ENCODE peak calls at places on chromosomes 5 and 9, in five cellular contexts. E is GM23248, R is fibroblast of lung, V is DND-41, N is hepatocyte. S is an unnamed sample. For H3K79me2, the result is how much of the 10 kb centered on the place peaks cover.

GRCh38 chr9:114276908-114277821 is 45.7 kb upstream of the ORM1 start:
- DNase-seq in E (peak), V (no peak), R (peak), N (no peak), S (no peak)

GRCh38 chr5:140148508-140148907 is 22.8 kb downstream of the IGIP start:
- DNase-seq in V (no peak), N (peak), R (peak), E (peak), S (peak)

GRCh38 chr9:34084562-34084961 is 35.9 kb upstream of the UBAP2 start:
- DNase-seq in V (no peak), N (peak), E (peak), R (no peak), S (no peak)

GRCh38 chr9:93630806-93631411 is 54.5 kb downstream of the PHF2 start:
- DNase-seq in V (no peak), N (no peak), R (no peak), E (no peak), S (no peak)

GRCh38 chr5:143311428-143311827 is 92.1 kb downstream of the NR3C1 start:
- DNase-seq in N (no peak), E (peak), V (no peak), R (peak), S (no peak)

GRCh38 chr5:55102345-55102744 is at the start of gene GZMA:
- DNase-seq in V (peak), N (no peak), E (no peak), R (no peak), S (no peak)

GRCh38 chr5:77546-77945 is 14.4 kb upstream of the PLEKHG4B start:
- DNase-seq in E (no peak), V (no peak), R (no peak), N (no peak), S (no peak)

GRCh38 chr5:54644226-54644625 is 126.7 kb downstream of the SNX18 start:
- DNase-seq in E (peak), V (no peak), N (no peak), R (peak), S (no peak)

GRCh38 chr9:129863059-129863690 is 27.9 kb downstream of the USP20 start:
- DNase-seq in R (peak), E (no peak), N (no peak), V (peak), S (no peak)

GRCh38 chr5:17411436-17411835 is 86.6 kb upstream of the TAF11L2 start:
- DNase-seq in V (no peak), E (peak), R (peak), N (no peak), S (no peak)

GRCh38 chr5:98774192-98775046 is 956 bp downstream of the RGMB start:
- DNase-seq in R (peak), E (peak), N (peak), V (no peak), S (peak)

GRCh38 chr9:131636593-131636992 is 91.3 kb downstream of the PRRT1B start:
- DNase-seq in R (no peak), E (no peak), N (no peak), V (no peak), S (no peak)

GRCh38 chr9:127779136-127779981 is 893 bp upstream of the SH2D3C start:
- DNase-seq in V (no peak), E (peak), R (peak), N (no peak), S (no peak)

GRCh38 chr5:172452398-172453205 is 1.7 kb downstream of the SH3PXD2B start:
- DNase-seq in V (no peak), E (peak), R (peak), N (peak), S (peak)

GRCh38 chr9:131395027-131395744 is 1.3 kb downstream of the PRRC2B start:
- DNase-seq in N (peak), E (peak), R (no peak), V (peak), S (peak)

GRCh38 chr5:72486371-72486770 is 20.8 kb downstream of the ZNF366 start:
- DNase-seq in E (peak), R (no peak), N (no peak), V (no peak), S (no peak)

GRCh38 chr9:124077915-124078572 is 66.5 kb downstream of the LHX2 start:
- DNase-seq in V (no peak), R (no peak), N (no peak), E (peak), S (no peak)

GRCh38 chr5:176180339-176180738 is 57.9 kb upstream of the SIMC1 start:
- DNase-seq in R (peak), N (no peak), E (peak), V (no peak), S (no peak)

GRCh38 chr9:95462419-95463121 is 54.2 kb downstream of the PTCH1 start:
- DNase-seq in E (peak), N (peak), V (peak), R (peak), S (peak)

GRCh38 chr5:126471247-126471646 is 48.0 kb downstream of the GRAMD2B start:
- DNase-seq in N (no peak), R (no peak), V (no peak), E (no peak), S (no peak)
- TF ChIP-seq EZH2 in N (no peak), R (no peak), V (no peak), E (no peak), S (no peak)

DNA sequence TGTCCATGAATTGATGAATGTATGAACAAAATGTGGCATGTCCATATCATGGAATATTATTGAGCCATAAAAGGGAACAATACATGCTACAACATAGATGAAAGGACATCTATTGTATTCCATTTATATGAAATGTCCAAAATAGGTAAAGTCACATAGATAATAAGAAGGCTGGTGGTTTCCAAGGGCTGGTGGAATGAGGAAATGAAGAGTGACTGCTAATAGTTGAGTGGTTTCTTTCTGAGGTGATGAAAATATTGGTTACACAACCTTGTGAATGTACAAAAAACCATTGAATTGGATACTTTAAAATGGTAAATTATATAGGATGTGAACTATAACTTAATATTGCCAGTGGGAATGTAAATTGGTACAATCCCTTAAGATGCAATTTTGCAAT is 5.2 kb downstream of the ARSB start:
- DNase-seq in N (no peak), V (no peak), R (no peak), E (no peak), S (no peak)
- H3K79me2 ChIP-seq in N (under half), V (under half), R (under half), E (under half), S (under half)

DNA sequence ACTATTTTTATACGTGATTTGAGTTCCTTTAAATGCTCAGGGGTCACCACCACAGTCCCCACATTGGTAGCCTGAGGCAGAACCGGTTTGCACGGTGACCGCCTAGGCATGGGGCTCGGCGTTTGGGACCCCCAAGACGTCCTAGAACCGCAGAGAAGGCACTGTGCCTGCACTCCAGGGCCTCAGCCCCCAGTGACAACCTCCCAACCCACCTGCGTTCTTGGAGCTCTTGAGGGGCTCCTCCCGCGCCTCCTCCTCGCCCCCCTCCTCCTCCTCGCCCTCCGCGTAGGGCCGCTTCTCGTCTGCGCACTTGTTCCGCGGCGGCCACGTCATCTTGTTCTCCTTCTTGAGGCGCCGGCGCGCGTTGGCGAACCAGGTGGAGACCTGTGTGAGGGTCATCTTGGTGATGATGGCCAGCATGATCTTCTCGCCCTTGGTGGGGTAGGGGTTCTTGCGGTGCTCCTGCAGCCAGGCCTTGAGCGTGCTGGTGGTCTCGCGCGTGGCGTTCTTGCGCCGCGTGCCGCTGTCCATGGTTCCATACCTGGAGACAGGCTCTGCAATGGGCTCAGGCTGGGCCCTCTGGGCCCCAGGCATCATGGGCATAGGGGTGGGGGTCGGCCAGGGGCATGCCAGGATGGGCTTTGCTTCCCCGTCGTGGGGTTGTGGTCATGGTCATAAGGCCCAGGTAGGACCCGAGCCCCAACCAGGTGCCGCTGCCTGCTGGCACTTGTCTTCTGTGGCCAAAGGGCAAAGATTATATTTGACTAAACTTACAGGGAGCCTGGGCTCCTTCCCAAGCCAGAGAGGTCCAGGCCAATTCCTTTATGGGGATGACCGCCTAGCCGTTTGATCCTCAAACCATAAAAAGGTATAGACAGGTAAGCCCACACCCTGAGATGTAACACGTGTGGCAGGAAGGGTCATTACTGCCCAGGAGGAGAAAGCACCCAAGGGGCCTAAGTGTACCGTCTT is 3.1 kb downstream of the IRX4 start:
- DNase-seq in R (no peak), E (no peak), V (no peak), N (no peak), S (peak)
- TF ChIP-seq EZH2 in R (peak), E (peak), V (no peak), N (no peak), S (peak)

GRCh38 chr9:2691212-2691611 is 26.1 kb upstream of the KCNV2 start:
- DNase-seq in R (no peak), N (no peak), E (peak), V (no peak), S (no peak)
- H3K79me2 ChIP-seq in R (under half), N (under half), E (under half), V (under half), S (under half)

GRCh38 chr5:159049844-159050318 is 49.8 kb downstream of the EBF1 start:
- DNase-seq in V (no peak), R (peak), E (peak), N (peak), S (no peak)
- TF ChIP-seq EZH2 in V (no peak), R (no peak), E (no peak), N (no peak), S (no peak)

DNA sequence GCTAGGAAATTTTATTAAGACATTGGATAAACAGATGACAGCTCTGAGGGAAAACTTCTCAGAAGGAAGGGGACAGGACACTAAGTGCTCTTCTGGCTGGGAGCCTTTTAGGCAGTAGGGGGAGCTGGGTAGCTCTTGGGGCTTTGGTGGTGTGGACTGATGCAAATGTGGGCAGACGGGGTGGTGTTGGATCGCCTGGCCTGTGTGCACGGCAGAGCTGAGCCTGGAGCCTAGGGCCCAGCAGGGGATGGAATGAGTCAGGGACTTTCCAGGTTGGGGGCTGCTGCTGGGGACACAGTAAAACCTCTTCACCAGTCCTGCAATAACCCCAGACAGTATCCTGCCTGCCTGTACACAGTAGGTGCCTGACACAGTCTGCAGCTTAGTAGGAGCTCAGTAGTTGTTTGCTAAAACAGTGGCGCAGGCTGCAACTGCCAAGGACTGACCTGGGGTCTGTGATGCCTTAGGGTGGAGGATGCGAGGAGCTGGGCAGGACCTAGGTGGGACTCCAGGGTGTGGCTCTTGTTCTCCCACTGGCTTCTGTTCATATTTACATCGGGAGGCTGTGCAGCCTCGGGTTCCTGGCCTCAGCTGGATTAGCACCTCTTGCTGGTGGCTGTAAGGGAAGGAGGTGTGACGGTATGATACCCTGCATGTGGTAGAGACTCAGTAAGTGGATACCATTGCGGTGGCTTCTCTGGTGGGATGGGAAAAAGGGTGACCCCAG is 83.8 kb downstream of the DAB2IP start:
- DNase-seq in V (no peak), N (peak), E (peak), R (peak), S (peak)
- H3K79me2 ChIP-seq in V (under half), N (half or more), E (under half), R (under half), S (half or more)

GRCh38 chr5:132011561-132012384 is at the start of gene ACSL6:
- DNase-seq in R (no peak), E (peak), N (peak), V (peak), S (peak)

GRCh38 chr5:132009706-132010405 is 1.6 kb downstream of the ACSL6 start:
- DNase-seq in R (no peak), N (no peak), E (no peak), V (no peak), S (peak)

GRCh38 chr5:132008961-132009680 is 2.3 kb downstream of the ACSL6 start:
- DNase-seq in R (no peak), E (no peak), V (no peak), N (no peak), S (no peak)

GRCh38 chr5:132012385-132013005 is 1.0 kb upstream of the ACSL6 start:
- DNase-seq in N (peak), E (peak), R (peak), V (peak), S (peak)

DNA sequence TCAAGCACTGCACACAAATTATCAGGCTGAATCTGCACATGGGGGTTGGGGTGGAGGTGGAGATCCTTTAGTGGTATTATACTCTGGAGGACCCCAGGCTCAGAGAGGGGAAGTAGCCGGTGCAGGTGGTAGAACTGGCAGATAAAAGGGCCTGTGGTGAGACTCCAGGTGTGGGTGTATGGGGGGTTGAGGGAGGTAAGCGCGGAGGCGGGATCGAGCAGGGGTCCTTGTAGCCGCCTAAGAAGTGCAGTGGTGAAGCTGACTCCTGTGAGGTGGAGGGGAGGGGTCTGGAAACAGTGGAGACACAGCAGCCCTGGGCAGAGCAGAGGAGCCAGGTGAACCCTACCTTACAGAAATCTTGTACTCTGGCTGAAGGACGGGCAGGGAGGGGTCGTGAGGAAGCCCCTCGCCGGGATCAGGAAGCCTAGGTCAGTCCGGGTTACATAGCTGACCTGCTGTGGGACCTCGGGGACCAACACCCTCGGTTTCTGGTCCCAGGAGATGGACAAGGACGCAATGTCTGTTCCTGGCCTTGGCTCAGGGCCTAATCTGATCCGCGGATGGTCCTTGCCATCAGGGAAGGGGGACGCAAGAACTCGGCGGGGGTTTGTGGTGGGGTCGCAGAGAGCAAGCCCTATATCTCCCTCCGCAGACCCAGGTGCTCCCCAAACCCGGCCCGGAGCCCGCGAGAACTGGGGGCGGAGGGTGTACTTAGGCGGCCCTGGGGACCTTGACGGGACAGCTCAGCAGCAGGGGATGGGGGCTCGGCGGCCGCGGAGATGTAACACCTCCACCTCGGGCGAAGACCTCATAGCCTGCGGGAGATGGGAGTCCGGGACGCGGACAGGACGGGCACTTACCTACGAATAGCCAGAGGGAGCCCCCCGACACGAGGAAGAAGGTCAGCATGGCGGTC is 555 bp downstream of the ACSL6 start:
- DNase-seq in E (no peak), V (peak), R (no peak), N (no peak), S (peak)
- TF ChIP-seq EZH2 in E (no peak), V (no peak), R (peak), N (no peak), S (peak)

S was measured in neural progenitor cell.